ENCODE peak calls at places on chromosomes 1 and 21, in six cellular contexts. Z, J, V, S, A and M are unnamed samples.

GRCh38 chr1:236021424-236022135 is 43.3 kb downstream of the NID1 start:
- DNase-seq in J (no peak), V (no peak), S (no peak), Z (no peak), A (no peak), M (no peak)

GRCh38 chr1:41662061-41662655 is 177.7 kb upstream of the EDN2 start:
- DNase-seq in J (no peak), Z (peak), S (no peak), A (peak), V (no peak), M (peak)

GRCh38 chr1:180530501-180530900 is 28.1 kb upstream of the ACBD6 start:
- DNase-seq in V (peak), A (no peak), Z (no peak), S (no peak), J (no peak), M (no peak)

GRCh38 chr21:37737497-37737896 is 178.8 kb downstream of the KCNJ6 start:
- DNase-seq in Z (no peak), V (no peak), A (no peak), S (no peak), J (no peak), M (no peak)

GRCh38 chr1:225250432-225250831 is 177.4 kb downstream of the LBR start:
- DNase-seq in A (no peak), Z (no peak), V (no peak), S (no peak), J (no peak), M (no peak)

GRCh38 chr1:21216835-21217811 is 40.4 kb upstream of the EIF4G3 start:
- DNase-seq in V (no peak), J (no peak), Z (peak), S (no peak), A (peak), M (no peak)

GRCh38 chr1:27418326-27418761 is 25.9 kb downstream of the GPR3 start:
- DNase-seq in V (peak), A (peak), Z (peak), J (peak), S (no peak), M (peak)

GRCh38 chr1:45752441-45753052 is 2.1 kb upstream of the IPP start:
- DNase-seq in A (no peak), J (no peak), S (no peak), Z (no peak), V (no peak), M (no peak)

GRCh38 chr1:160205242-160205973 is at the start of gene PEA15:
- DNase-seq in V (no peak), S (peak), J (peak), Z (peak), A (peak), M (peak)

GRCh38 chr1:37946703-37947360 is at the start of gene INPP5B:
- DNase-seq in Z (peak), A (peak), S (peak), V (peak), J (peak), M (peak)

GRCh38 chr1:15413563-15414449 is 4.1 kb downstream of the EFHD2 start:
- DNase-seq in A (no peak), S (no peak), V (no peak), Z (no peak), J (no peak), M (no peak)

GRCh38 chr1:159436469-159436868 is 3.1 kb upstream of the OR10J1 start:
- DNase-seq in J (no peak), Z (no peak), V (no peak), A (no peak), S (no peak), M (no peak)

GRCh38 chr1:33918368-33918767 is 54.5 kb downstream of the HMGB4 start:
- DNase-seq in A (no peak), J (no peak), Z (no peak), V (peak), S (no peak), M (no peak)

GRCh38 chr1:41918450-41919043 is at the start of gene HIVEP3:
- DNase-seq in A (no peak), J (peak), S (no peak), Z (no peak), V (no peak), M (no peak)

GRCh38 chr1:44036409-44037111 is 5.3 kb upstream of the SLC6A9 start:
- DNase-seq in Z (peak), A (peak), J (peak), S (no peak), V (no peak), M (peak)

GRCh38 chr21:30340714-30341573 is 3.5 kb upstream of the KRTAP27-1 start:
- DNase-seq in V (no peak), S (no peak), Z (peak), A (no peak), J (no peak), M (peak)

GRCh38 chr1:244273845-244274619 is 177.7 kb downstream of the ADSS2 start:
- DNase-seq in A (no peak), Z (peak), V (peak), S (peak), J (peak), M (peak)

GRCh38 chr1:42943166-42943565 is 15.5 kb downstream of the SLC2A1 start:
- DNase-seq in S (no peak), V (no peak), A (no peak), Z (no peak), J (no peak), M (peak)

GRCh38 chr1:63774617-63775417 is 1.0 kb downstream of the ROR1 start:
- DNase-seq in A (no peak), S (peak), Z (peak), V (no peak), J (no peak), M (peak)